ENCODE peak calls at places on chromosomes 12 and 14, in five cellular contexts. One of them, this sample, is unnamed.

GRCh38 chr12:113420996-113421595 is 1.1 kb upstream of the SDSL start:
- DNase-seq in hepatocyte: peak; percentile 32
- DNase-seq in colonic mucosa: no peak
- DNase-seq in IMR-90: no peak
- DNase-seq in right atrium auricular region: no peak
- DNase-seq in this sample: peak; percentile 37

GRCh38 chr12:105281694-105282049 is 45.7 kb upstream of the APPL2 start:
- DNase-seq in hepatocyte: peak; percentile 31
- DNase-seq in colonic mucosa: peak; percentile 28
- DNase-seq in IMR-90: no peak
- DNase-seq in right atrium auricular region: no peak
- DNase-seq in this sample: no peak

GRCh38 chr12:101746661-101747060 is 7.4 kb upstream of the SYCP3 start:
- DNase-seq in hepatocyte: no peak
- DNase-seq in colonic mucosa: no peak
- DNase-seq in IMR-90: peak; percentile 5
- DNase-seq in right atrium auricular region: no peak
- DNase-seq in this sample: no peak

GRCh38 chr12:8780389-8780788 is 42.0 kb upstream of the A2ML1 start:
- DNase-seq in hepatocyte: peak; percentile 57
- DNase-seq in colonic mucosa: no peak
- DNase-seq in IMR-90: peak; percentile 44
- DNase-seq in right atrium auricular region: no peak
- DNase-seq in this sample: no peak

GRCh38 chr12:2813573-2814185 is 1.2 kb downstream of the ITFG2 start:
- DNase-seq in hepatocyte: peak; percentile 83
- DNase-seq in colonic mucosa: peak; percentile 70
- DNase-seq in IMR-90: peak; percentile 69
- DNase-seq in right atrium auricular region: no peak
- DNase-seq in this sample: peak; percentile 78

GRCh38 chr14:31122098-31122611 is 85.4 kb downstream of the HECTD1 start:
- DNase-seq in hepatocyte: no peak
- DNase-seq in colonic mucosa: no peak
- DNase-seq in IMR-90: peak; percentile 23
- DNase-seq in right atrium auricular region: no peak
- DNase-seq in this sample: no peak

GRCh38 chr12:8823565-8824300 is 1.3 kb downstream of the A2ML1 start:
- DNase-seq in hepatocyte: peak; percentile 39
- DNase-seq in colonic mucosa: no peak
- DNase-seq in IMR-90: peak; percentile 12
- DNase-seq in right atrium auricular region: no peak
- DNase-seq in this sample: no peak

GRCh38 chr12:2633825-2634200 is 161.0 kb upstream of the FKBP4 start:
- DNase-seq in hepatocyte: no peak
- DNase-seq in colonic mucosa: peak; percentile 53
- DNase-seq in IMR-90: no peak
- DNase-seq in right atrium auricular region: no peak
- DNase-seq in this sample: no peak

DNA sequence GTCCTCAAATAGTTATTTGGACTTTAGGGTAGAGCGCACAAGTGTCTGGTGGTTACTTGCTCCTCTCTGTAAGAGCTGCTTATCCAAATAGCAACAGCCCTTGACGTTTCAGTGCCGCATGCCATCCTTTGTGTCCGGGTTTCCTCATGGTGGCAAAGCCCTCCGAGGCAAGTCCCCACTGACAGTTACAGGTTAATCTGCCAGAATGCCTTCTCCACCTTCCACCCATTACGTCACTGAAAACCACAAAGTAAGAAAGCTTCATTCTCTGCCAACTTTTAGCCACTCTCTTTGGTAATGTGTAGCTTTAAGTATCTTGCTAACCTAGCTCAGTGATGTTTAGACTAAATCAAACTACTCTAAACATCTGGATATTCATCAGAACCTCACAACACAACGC is 78.6 kb downstream of the POLR3B start:
- DNase-seq in hepatocyte: no peak
- DNase-seq in colonic mucosa: no peak
- DNase-seq in IMR-90: peak; percentile 3
- DNase-seq in right atrium auricular region: no peak
- DNase-seq in this sample: no peak
- H3K36me3 ChIP-seq in hepatocyte: no peaks in the 10 kb centered on the region
- H3K36me3 ChIP-seq in colonic mucosa: no peaks in the 10 kb centered on the region
- H3K36me3 ChIP-seq in IMR-90: peaks cover 13% of the 10 kb centered on the region
- H3K36me3 ChIP-seq in right atrium auricular region: peaks cover 16% of the 10 kb centered on the region
- H3K36me3 ChIP-seq in this sample: peaks cover 7% of the 10 kb centered on the region

GRCh38 chr12:116430911-116431565 is 128.1 kb upstream of the MAP1LC3B2 start:
- DNase-seq in hepatocyte: no peak
- DNase-seq in colonic mucosa: no peak
- DNase-seq in IMR-90: no peak
- DNase-seq in right atrium auricular region: no peak
- DNase-seq in this sample: no peak

GRCh38 chr12:116434155-116435065 is 124.8 kb upstream of the MAP1LC3B2 start:
- DNase-seq in hepatocyte: peak; percentile 93
- DNase-seq in colonic mucosa: peak; percentile 82
- DNase-seq in IMR-90: peak; percentile 92
- DNase-seq in right atrium auricular region: peak; percentile 92
- DNase-seq in this sample: peak; percentile 78

GRCh38 chr12:116435984-116436383 is 123.2 kb upstream of the MAP1LC3B2 start:
- DNase-seq in hepatocyte: no peak
- DNase-seq in colonic mucosa: no peak
- DNase-seq in IMR-90: no peak
- DNase-seq in right atrium auricular region: no peak
- DNase-seq in this sample: no peak

GRCh38 chr12:116432321-116432750 is 126.8 kb upstream of the MAP1LC3B2 start:
- DNase-seq in hepatocyte: peak; percentile 52
- DNase-seq in colonic mucosa: no peak
- DNase-seq in IMR-90: peak; percentile 50
- DNase-seq in right atrium auricular region: no peak
- DNase-seq in this sample: no peak

GRCh38 chr12:116431677-116432300 is 127.4 kb upstream of the MAP1LC3B2 start:
- DNase-seq in hepatocyte: no peak
- DNase-seq in colonic mucosa: no peak
- DNase-seq in IMR-90: no peak
- DNase-seq in right atrium auricular region: no peak
- DNase-seq in this sample: no peak
- TF ChIP-seq CTCF in hepatocyte: no peak
- TF ChIP-seq CTCF in colonic mucosa: no peak
- TF ChIP-seq CTCF in IMR-90: no peak
- TF ChIP-seq CTCF in right atrium auricular region: no peak
- TF ChIP-seq CTCF in this sample: no peak

DNA sequence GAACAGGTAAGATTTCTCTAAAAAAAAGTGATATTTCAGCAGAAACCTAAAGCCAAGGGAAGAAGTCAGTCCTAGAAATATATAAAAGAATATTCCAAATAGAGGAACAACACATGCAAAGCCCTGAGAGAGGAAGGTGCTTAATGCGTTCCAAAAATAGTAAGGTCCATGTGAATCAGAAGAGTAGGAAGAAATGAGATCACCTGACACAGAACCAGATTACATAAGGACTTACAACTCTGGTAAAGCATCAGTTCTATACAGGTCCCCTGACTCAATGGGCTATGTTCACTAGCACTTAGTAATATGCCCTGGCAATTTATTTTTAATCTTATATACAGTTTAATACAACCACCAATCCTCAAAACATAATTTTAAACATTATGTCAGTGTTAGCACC is 30.0 kb downstream of the SENP1 start:
- DNase-seq in hepatocyte: no peak
- DNase-seq in colonic mucosa: no peak
- DNase-seq in IMR-90: no peak
- DNase-seq in right atrium auricular region: no peak
- DNase-seq in this sample: no peak
- H3K36me3 ChIP-seq in hepatocyte: no peaks in the 10 kb centered on the region
- H3K36me3 ChIP-seq in colonic mucosa: peaks cover 6% of the 10 kb centered on the region
- H3K36me3 ChIP-seq in IMR-90: peaks cover 13% of the 10 kb centered on the region
- H3K36me3 ChIP-seq in right atrium auricular region: peaks cover 26% of the 10 kb centered on the region
- H3K36me3 ChIP-seq in this sample: peaks cover 21% of the 10 kb centered on the region

GRCh38 chr14:75170797-75171196 is 5.6 kb downstream of the TMED10 start:
- DNase-seq in hepatocyte: no peak
- DNase-seq in colonic mucosa: no peak
- DNase-seq in IMR-90: no peak
- DNase-seq in right atrium auricular region: no peak
- DNase-seq in this sample: no peak

GRCh38 chr14:75175677-75176141 is 703 bp downstream of the TMED10 start:
- DNase-seq in hepatocyte: no peak
- DNase-seq in colonic mucosa: no peak
- DNase-seq in IMR-90: peak; percentile 35
- DNase-seq in right atrium auricular region: no peak
- DNase-seq in this sample: no peak

GRCh38 chr14:75174066-75174465 is 2.3 kb downstream of the TMED10 start:
- DNase-seq in hepatocyte: no peak
- DNase-seq in colonic mucosa: no peak
- DNase-seq in IMR-90: no peak
- DNase-seq in right atrium auricular region: no peak
- DNase-seq in this sample: no peak

GRCh38 chr14:75181426-75182062 is 5.1 kb upstream of the TMED10 start:
- DNase-seq in hepatocyte: no peak
- DNase-seq in colonic mucosa: no peak
- DNase-seq in IMR-90: no peak
- DNase-seq in right atrium auricular region: no peak
- DNase-seq in this sample: no peak

GRCh38 chr14:75176142-75176820 is at the start of gene TMED10:
- DNase-seq in hepatocyte: peak; percentile 93
- DNase-seq in colonic mucosa: peak; percentile 94
- DNase-seq in IMR-90: peak; percentile 85
- DNase-seq in right atrium auricular region: peak; percentile 93
- DNase-seq in this sample: peak; percentile 91
- TF ChIP-seq CTCF in hepatocyte: no peak
- TF ChIP-seq CTCF in colonic mucosa: no peak
- TF ChIP-seq CTCF in IMR-90: no peak
- TF ChIP-seq CTCF in right atrium auricular region: no peak
- TF ChIP-seq CTCF in this sample: no peak

This sample was measured in BE2C.